ENCODE peak calls at places on chromosomes 5 and 9, in five cellular contexts. G is testis, I is endothelial cell of umbilical vein, K is A673, O is heart left ventricle. A is an unnamed sample.
A peak's percentile ranks its signal among the peaks of the same experiment; 100 is the strongest.

GRCh38 chr9:136611119-136611518 is 51.6 kb upstream of the EGFL7 start:
- DNase-seq in G (no peak), I (no peak), K (no peak), O (no peak), A (no peak)

GRCh38 chr5:74063821-74064598 is 438.0 kb downstream of the ARHGEF28 start:
- DNase-seq in G (no peak), I (peak; percentile 26), K (no peak), O (no peak), A (peak; percentile 95)

GRCh38 chr9:114522847-114523246 is 17.6 kb upstream of the WHRN start:
- DNase-seq in G (no peak), I (no peak), K (no peak), O (no peak), A (no peak)

GRCh38 chr5:174829511-174829864 is 105.1 kb downstream of the MSX2 start:
- DNase-seq in G (no peak), I (no peak), K (no peak), O (no peak), A (no peak)

GRCh38 chr5:137619191-137619870 is 116.6 kb downstream of the KLHL3 start:
- DNase-seq in G (peak; percentile 93), I (no peak), K (peak; percentile 37), O (peak; percentile 88), A (peak; percentile 58)

GRCh38 chr9:114294664-114295063 is 28.2 kb upstream of the ORM1 start:
- DNase-seq in G (no peak), I (no peak), K (no peak), O (no peak), A (no peak)

GRCh38 chr5:14775857-14776256 is 95.7 kb downstream of the ANKH start:
- DNase-seq in G (no peak), I (peak; percentile 30), K (no peak), O (peak; percentile 32), A (no peak)

GRCh38 chr9:135268981-135269380 is 181.5 kb downstream of the OLFM1 start:
- DNase-seq in G (no peak), I (no peak), K (no peak), O (no peak), A (no peak)

GRCh38 chr5:33300209-33300742 is 140.5 kb upstream of the TARS1 start:
- DNase-seq in G (no peak), I (no peak), K (no peak), O (no peak), A (no peak)

GRCh38 chr9:107751522-107752235 is 262.1 kb upstream of the KLF4 start:
- DNase-seq in G (no peak), I (peak; percentile 64), K (no peak), O (no peak), A (peak; percentile 59)

GRCh38 chr9:95514402-95514801 is 2.4 kb downstream of the PTCH1 start:
- DNase-seq in G (no peak), I (no peak), K (peak; percentile 28), O (no peak), A (no peak)

GRCh38 chr9:4508907-4509589 is 18.8 kb downstream of the SLC1A1 start:
- DNase-seq in G (no peak), I (no peak), K (no peak), O (no peak), A (no peak)

GRCh38 chr5:80975065-80975464 is 14.9 kb downstream of the RASGRF2 start:
- DNase-seq in G (no peak), I (no peak), K (no peak), O (no peak), A (no peak)

GRCh38 chr9:98128316-98128715 is 9.3 kb upstream of the TRIM14 start:
- DNase-seq in G (no peak), I (no peak), K (no peak), O (no peak), A (no peak)

GRCh38 chr9:16026886-16027285 is 474.0 kb downstream of the CCDC171 start:
- DNase-seq in G (no peak), I (no peak), K (no peak), O (no peak), A (no peak)

GRCh38 chr9:94212091-94212490 is 47.0 kb upstream of the ZNF169 start:
- DNase-seq in G (no peak), I (no peak), K (no peak), O (no peak), A (peak; percentile 36)

GRCh38 chr9:92590386-92590785 is 54.6 kb upstream of the ECM2 start:
- DNase-seq in G (peak; percentile 72), I (peak; percentile 92), K (no peak), O (peak; percentile 83), A (no peak)

GRCh38 chr9:131835132-131835910 is 95.4 kb upstream of the RAPGEF1 start:
- DNase-seq in G (no peak), I (no peak), K (no peak), O (peak; percentile 21), A (peak; percentile 94)

GRCh38 chr5:143434261-143435206 is 31.0 kb upstream of the NR3C1 start:
- DNase-seq in G (no peak), I (no peak), K (no peak), O (no peak), A (no peak)

GRCh38 chr9:25964239-25964638 is 286.0 kb upstream of the TUSC1 start:
- DNase-seq in G (peak; percentile 75), I (peak; percentile 70), K (peak; percentile 53), O (no peak), A (peak; percentile 82)

GRCh38 chr9:112180387-112180881 is 5.3 kb upstream of the SUSD1 start:
- DNase-seq in G (peak; percentile 81), I (no peak), K (no peak), O (no peak), A (peak; percentile 53)

GRCh38 chr5:97162045-97162444 is 19.6 kb upstream of the LIX1 start:
- DNase-seq in G (peak; percentile 78), I (peak; percentile 86), K (peak; percentile 82), O (no peak), A (peak; percentile 55)

GRCh38 chr5:180082633-180083420 is 11.3 kb upstream of the RNF130 start:
- DNase-seq in G (no peak), I (no peak), K (no peak), O (no peak), A (no peak)

GRCh38 chr9:93112864-93113389 is 16.9 kb downstream of the CARD19 start:
- DNase-seq in G (no peak), I (no peak), K (no peak), O (peak; percentile 20), A (no peak)

GRCh38 chr5:115575167-115576070 is 26.9 kb downstream of the TICAM2 start:
- DNase-seq in G (no peak), I (peak; percentile 96), K (peak; percentile 16), O (no peak), A (no peak)

GRCh38 chr9:19807182-19807892 is 18.5 kb upstream of the SLC24A2 start:
- DNase-seq in G (no peak), I (no peak), K (no peak), O (no peak), A (no peak)
- H3K4me3 ChIP-seq in G (no peak overlapping the region), I (no peak overlapping the region), K (no peak overlapping the region), O (no peak overlapping the region), A (no peak overlapping the region)

GRCh38 chr5:72654231-72654630 is 147.0 kb upstream of the ZNF366 start:
- DNase-seq in G (no peak), I (no peak), K (no peak), O (no peak), A (no peak)
- H3K27ac ChIP-seq in G (no peak overlapping the region), I (no peak overlapping the region), K (no peak overlapping the region), O (no peak overlapping the region), A (no peak overlapping the region)

DNA sequence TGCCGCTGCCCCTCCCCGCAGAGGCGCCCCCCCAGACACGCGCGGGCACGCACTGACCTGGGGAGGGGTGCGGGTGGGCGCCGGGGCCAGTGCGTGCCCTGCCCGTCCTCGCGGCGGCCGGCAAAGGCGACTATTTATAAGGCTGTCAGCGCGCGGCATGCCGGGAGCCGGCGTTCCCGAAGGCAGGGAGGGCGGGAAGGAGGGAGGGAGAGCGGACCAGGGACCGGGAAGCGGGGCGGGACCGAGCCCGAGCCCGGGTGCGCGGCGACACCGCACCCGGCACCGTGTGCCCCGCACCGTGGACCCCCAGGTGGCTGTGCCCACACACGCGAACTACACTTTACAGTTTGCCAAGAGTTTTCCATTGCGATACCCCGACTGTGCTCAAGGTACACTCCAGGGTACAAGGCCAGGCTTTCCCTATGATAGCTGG is at the start of gene AK1:
- DNase-seq in G (peak; percentile 92), I (peak; percentile 63), K (peak; percentile 64), O (peak; percentile 91), A (peak; percentile 80)
- H3K4me3 ChIP-seq in G (peak within 1 kb of the TSS; percentile 74), I (peak within 1 kb of the TSS; percentile 23), K (peak within 1 kb of the TSS; percentile 50), O (peak within 1 kb of the TSS; percentile 67), A (peak within 1 kb of the TSS; percentile 66)

DNA sequence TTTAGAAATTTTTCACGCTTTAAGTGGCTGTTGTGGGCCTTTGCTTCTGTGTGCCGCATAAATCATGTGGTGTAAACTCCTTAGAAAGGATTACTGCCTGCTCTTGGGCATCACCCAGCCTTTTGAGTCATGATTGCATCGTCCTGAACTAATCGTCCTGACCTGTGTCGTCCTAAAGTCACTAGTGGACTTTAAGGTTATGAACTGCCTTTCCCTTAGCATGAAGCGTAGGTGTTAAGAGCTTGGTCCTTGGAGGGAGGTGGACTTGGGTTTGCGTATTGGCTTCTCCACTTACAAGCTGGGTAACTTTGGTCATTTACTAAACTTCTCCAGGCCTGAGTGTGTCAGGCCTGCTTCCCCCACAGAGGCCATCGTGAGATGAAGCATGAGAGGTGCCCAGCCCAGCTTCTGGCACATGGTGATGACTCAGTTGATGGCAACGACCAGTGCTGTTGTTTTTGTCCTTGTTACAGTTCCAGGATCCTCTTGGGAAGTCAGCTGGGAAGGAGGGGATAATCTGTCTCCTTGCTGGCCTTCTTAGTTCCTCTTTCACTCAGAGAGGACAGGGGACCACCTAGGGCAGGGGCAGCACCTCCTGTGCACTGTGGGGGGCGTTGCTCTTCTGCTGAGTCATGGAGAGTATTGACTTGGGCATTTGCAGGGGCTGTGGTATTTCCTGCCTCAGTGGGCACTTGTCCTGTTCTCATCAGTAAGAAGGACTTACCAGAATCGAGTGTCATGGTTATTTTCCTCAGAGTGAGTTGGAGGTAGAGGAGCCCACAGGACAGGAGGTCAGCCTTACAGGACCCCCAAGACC is 54.2 kb upstream of the NCS1 start:
- DNase-seq in G (no peak), I (peak; percentile 50), K (peak; percentile 55), O (no peak), A (peak; percentile 67)
- H3K27ac ChIP-seq in G (no peak overlapping the region), I (peak overlapping the region; percentile 29), K (peak overlapping the region; percentile 81), O (no peak overlapping the region), A (peak overlapping the region; percentile 93)

GRCh38 chr9:89495824-89496555 is 1.9 kb downstream of the SEMA4D start:
- DNase-seq in G (no peak), I (no peak), K (no peak), O (no peak), A (no peak)
- H3K4me3 ChIP-seq in G (no peak overlapping the region), I (no peak overlapping the region), K (no peak overlapping the region), O (peak overlapping the region; percentile 58), A (no peak overlapping the region)

GRCh38 chr9:72441296-72442211 is 76.5 kb upstream of the ZFAND5 start:
- DNase-seq in G (no peak), I (peak; percentile 43), K (no peak), O (no peak), A (no peak)
- H3K27ac ChIP-seq in G (no peak overlapping the region), I (peak overlapping the region; percentile 92), K (no peak overlapping the region), O (no peak overlapping the region), A (no peak overlapping the region)

A was measured in SJCRH30.